ENCODE peak calls at places on chromosomes 13 and 19, in five cellular contexts. C, R, L, J and N are unnamed samples.
A peak's percentile ranks its signal among the peaks of the same experiment; 100 is the strongest.

GRCh38 chr13:112572408-112572807 is 15.5 kb downstream of the TUBGCP3 start:
- DNase-seq in C (no peak), R (no peak), L (no peak), J (no peak), N (no peak)

GRCh38 chr13:99123101-99124045 is 77.3 kb upstream of the UBAC2 start:
- DNase-seq in C (peak; percentile 70), R (no peak), L (no peak), J (peak; percentile 15), N (no peak)

GRCh38 chr13:30038884-30039283 is 188.5 kb upstream of the UBL3 start:
- DNase-seq in C (peak; percentile 78), R (no peak), L (no peak), J (peak; percentile 52), N (no peak)

GRCh38 chr13:32261567-32261966 is 53.6 kb downstream of the ZAR1L start:
- DNase-seq in C (peak; percentile 48), R (peak; percentile 58), L (peak; percentile 26), J (peak; percentile 97), N (no peak)

GRCh38 chr19:3463039-3463958 is 17.0 kb downstream of the SMIM24 start:
- DNase-seq in C (no peak), R (no peak), L (no peak), J (no peak), N (no peak)

GRCh38 chr19:34773555-34773864 is 495 bp upstream of the ZNF599 start:
- DNase-seq in C (no peak), R (no peak), L (no peak), J (no peak), N (no peak)

GRCh38 chr19:35046461-35046860 is 4.9 kb downstream of the HPN start:
- DNase-seq in C (no peak), R (no peak), L (no peak), J (no peak), N (no peak)

GRCh38 chr13:75838366-75839017 is 202.4 kb downstream of the LMO7 start:
- DNase-seq in C (peak; percentile 45), R (no peak), L (no peak), J (no peak), N (no peak)

GRCh38 chr13:34731486-34731885 is 210.6 kb upstream of the NBEA start:
- DNase-seq in C (no peak), R (no peak), L (no peak), J (no peak), N (no peak)

GRCh38 chr19:53884256-53884655 is 2.3 kb downstream of the PRKCG start:
- DNase-seq in C (no peak), R (no peak), L (no peak), J (no peak), N (no peak)

GRCh38 chr13:19178901-19179593 is 2.6 kb downstream of the TUBA3C start:
- DNase-seq in C (no peak), R (no peak), L (no peak), J (no peak), N (no peak)

GRCh38 chr13:43686557-43686956 is 100.2 kb downstream of the ENOX1 start:
- DNase-seq in C (peak; percentile 83), R (peak; percentile 44), L (no peak), J (peak; percentile 90), N (no peak)

GRCh38 chr13:39484506-39485313 is 118.3 kb downstream of the LHFPL6 start:
- DNase-seq in C (peak; percentile 59), R (no peak), L (no peak), J (peak; percentile 70), N (no peak)

GRCh38 chr13:65966991-65967451 is 1263.1 kb downstream of the PCDH9 start:
- DNase-seq in C (peak; percentile 37), R (no peak), L (peak; percentile 5), J (peak; percentile 82), N (no peak)

GRCh38 chr13:79287994-79288795 is 117.9 kb downstream of the RBM26 start:
- DNase-seq in C (no peak), R (no peak), L (no peak), J (no peak), N (no peak)

GRCh38 chr13:98480915-98481510 is 95.9 kb downstream of the STK24 start:
- DNase-seq in C (peak; percentile 25), R (no peak), L (peak; percentile 15), J (no peak), N (no peak)

GRCh38 chr13:30338331-30338851 is 31.0 kb upstream of the KATNAL1 start:
- DNase-seq in C (peak; percentile 37), R (no peak), L (no peak), J (no peak), N (no peak)

GRCh38 chr13:32205426-32206096 is 109.6 kb downstream of the ZAR1L start:
- DNase-seq in C (no peak), R (no peak), L (no peak), J (peak; percentile 70), N (no peak)

GRCh38 chr19:41327499-41328156 is 17.7 kb downstream of the CCDC97 start:
- DNase-seq in C (no peak), R (peak; percentile 82), L (no peak), J (peak; percentile 39), N (peak; percentile 89)

GRCh38 chr19:50402544-50403301 is 16.0 kb upstream of the SPIB start:
- DNase-seq in C (no peak), R (no peak), L (no peak), J (no peak), N (no peak)

GRCh38 chr19:16051254-16052025 is 24.9 kb upstream of the TPM4 start:
- DNase-seq in C (no peak), R (no peak), L (no peak), J (peak; percentile 39), N (no peak)

GRCh38 chr13:60230593-60230992 is 66.9 kb upstream of the DIAPH3 start:
- DNase-seq in C (peak; percentile 34), R (no peak), L (peak; percentile 84), J (peak; percentile 33), N (no peak)

GRCh38 chr13:39406688-39407087 is 196.3 kb downstream of the LHFPL6 start:
- DNase-seq in C (no peak), R (no peak), L (no peak), J (no peak), N (no peak)

GRCh38 chr13:110617326-110618072 is 2.2 kb downstream of the NAXD start:
- DNase-seq in C (peak; percentile 60), R (no peak), L (no peak), J (peak; percentile 84), N (no peak)

GRCh38 chr13:109735567-109735966 is 50.8 kb downstream of the IRS2 start:
- DNase-seq in C (no peak), R (no peak), L (no peak), J (no peak), N (no peak)

GRCh38 chr19:15259900-15260299 is 27.7 kb upstream of the EPHX3 start:
- DNase-seq in C (no peak), R (no peak), L (no peak), J (no peak), N (no peak)

GRCh38 chr13:113354831-113355610 is 8.9 kb downstream of the GRTP1 start:
- DNase-seq in C (no peak), R (no peak), L (no peak), J (no peak), N (no peak)

GRCh38 chr13:40061466-40062450 is 406.3 kb downstream of the COG6 start:
- DNase-seq in C (peak; percentile 62), R (no peak), L (no peak), J (peak; percentile 67), N (no peak)

GRCh38 chr13:102868366-102868936 is 22.6 kb downstream of the ERCC5 start:
- DNase-seq in C (peak; percentile 28), R (no peak), L (no peak), J (no peak), N (no peak)

GRCh38 chr13:102872531-102872930 is 26.7 kb downstream of the ERCC5 start:
- DNase-seq in C (no peak), R (no peak), L (no peak), J (no peak), N (no peak)

GRCh38 chr13:102872131-102872530 is 26.3 kb downstream of the ERCC5 start:
- DNase-seq in C (no peak), R (no peak), L (no peak), J (no peak), N (no peak)

GRCh38 chr13:102869948-102870676 is 24.3 kb downstream of the ERCC5 start:
- DNase-seq in C (no peak), R (no peak), L (no peak), J (no peak), N (no peak)

GRCh38 chr13:102870677-102871415 is 25.0 kb downstream of the ERCC5 start:
- DNase-seq in C (peak; percentile 58), R (peak; percentile 37), L (peak; percentile 82), J (peak; percentile 78), N (peak; percentile 22)
- TF ChIP-seq CTCF in C (peak; percentile 73), R (peak; percentile 83), L (peak; percentile 75), J (peak; percentile 84), N (peak; percentile 73)

DNA sequence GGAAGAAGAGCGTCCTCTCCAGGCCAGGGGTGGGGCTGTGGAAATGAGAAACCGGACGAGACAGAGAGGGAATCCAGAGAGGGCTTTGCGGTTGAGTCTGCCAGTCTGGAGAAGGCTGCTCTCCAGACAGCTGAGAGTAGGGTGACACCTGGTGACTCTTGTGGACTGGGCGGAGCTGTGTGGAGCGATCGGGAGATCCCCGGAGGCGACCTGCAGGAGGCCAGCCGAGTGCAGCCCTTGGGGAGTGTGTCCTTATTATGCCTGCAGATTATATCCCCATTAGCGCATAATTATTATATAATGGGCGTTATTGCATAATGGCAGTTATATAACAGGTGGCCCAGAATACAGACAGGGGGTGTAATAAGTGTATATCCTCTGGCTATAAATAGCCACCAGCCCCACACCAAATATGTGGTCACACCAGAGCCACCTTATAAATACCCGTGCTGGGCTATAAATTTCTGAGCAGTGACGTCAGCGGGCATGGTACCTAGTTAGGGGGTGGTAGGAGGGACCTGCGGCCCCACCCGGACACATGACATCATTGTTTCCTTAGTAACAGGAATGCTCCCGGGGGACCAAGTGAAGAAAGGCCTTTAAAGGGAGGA is 41.2 kb downstream of the NFIX start:
- DNase-seq in C (peak; percentile 82), R (peak; percentile 69), L (no peak), J (peak; percentile 69), N (no peak)
- TF ChIP-seq CTCF in C (peak; percentile 37), R (peak; percentile 39), L (no peak), J (no peak), N (no peak)

GRCh38 chr13:77810430-77810829 is 108.2 kb downstream of the EDNRB start:
- DNase-seq in C (peak; percentile 23), R (no peak), L (peak; percentile 6), J (peak; percentile 48), N (no peak)
- TF ChIP-seq CTCF in C (peak; percentile 55), R (peak; percentile 22), L (no peak), J (peak; percentile 48), N (no peak)

DNA sequence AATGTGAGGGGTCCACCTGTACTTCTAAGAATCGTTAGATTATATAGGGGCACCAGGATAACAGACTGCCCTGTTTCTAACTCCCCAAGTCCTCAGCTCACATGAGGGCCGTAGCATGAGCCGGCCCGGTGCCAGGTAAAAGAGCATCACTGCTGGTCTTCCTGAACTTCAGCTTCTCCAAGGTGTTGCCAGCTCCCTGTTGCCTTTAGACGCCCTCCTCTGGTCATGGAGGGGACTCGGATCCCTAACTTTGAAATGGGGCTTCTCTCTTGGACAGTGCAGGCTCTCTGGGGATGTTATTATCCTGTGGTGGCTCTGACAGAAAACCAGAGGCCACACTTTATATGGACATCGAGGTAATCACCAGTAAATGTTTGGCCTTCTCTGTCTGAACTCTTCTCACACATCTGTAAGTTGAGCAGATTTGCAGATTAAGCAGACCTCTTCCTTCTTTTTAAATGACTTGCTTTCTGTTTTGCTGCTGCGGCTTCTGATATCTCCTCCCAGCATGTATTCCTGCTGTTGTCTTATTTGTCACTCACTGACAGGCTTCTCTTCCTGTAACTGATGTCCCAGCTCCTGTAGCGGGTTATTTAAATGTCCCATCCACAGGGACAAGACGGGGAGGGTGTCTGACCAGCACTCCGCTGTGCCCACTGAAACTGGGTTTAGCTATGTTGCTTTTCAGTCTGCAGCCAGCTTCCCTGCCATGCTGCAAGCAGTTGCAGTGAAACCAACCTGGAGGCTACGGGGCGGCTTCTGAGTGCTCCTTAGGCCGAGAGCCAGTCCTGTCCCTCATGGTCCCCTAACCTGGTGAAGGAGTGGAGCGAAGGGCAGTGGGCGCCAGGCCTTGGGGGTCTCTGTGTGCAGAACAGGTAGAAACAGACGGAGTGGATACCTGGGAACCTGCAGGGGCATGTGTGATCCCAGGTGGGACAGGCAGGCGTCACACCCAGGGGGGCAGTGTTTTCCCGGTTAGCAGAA is 39.2 kb downstream of the TSSK6 start:
- DNase-seq in C (no peak), R (no peak), L (peak; percentile 55), J (peak; percentile 53), N (no peak)
- TF ChIP-seq CTCF in C (peak; percentile 50), R (peak; percentile 21), L (peak; percentile 49), J (peak; percentile 59), N (peak; percentile 38)